ENCODE peak calls at places on chromosomes 11 and 22, in six cellular contexts. R is prostate gland, D is heart left ventricle, E is cardiac muscle cell, N is DND-41, Y is colonic mucosa. J is an unnamed sample.

GRCh38 chr11:130474637-130475400 is 26.4 kb downstream of the ADAMTS15 start:
- DNase-seq in R (no peak), D (no peak), E (no peak), N (no peak), Y (no peak), J (no peak)

GRCh38 chr11:31764766-31765165 is 46.4 kb downstream of the PAX6 start:
- DNase-seq in R (no peak), D (no peak), E (no peak), N (no peak), Y (no peak), J (no peak)

GRCh38 chr11:107999759-108000455 is 8.8 kb upstream of the CUL5 start:
- DNase-seq in R (no peak), D (no peak), E (peak), N (peak), Y (no peak), J (no peak)

GRCh38 chr22:43483266-43483665 is 71.5 kb downstream of the MPPED1 start:
- DNase-seq in R (no peak), D (no peak), E (no peak), N (no peak), Y (no peak), J (no peak)

GRCh38 chr11:19719960-19720359 is 7.3 kb downstream of the NAV2 start:
- DNase-seq in R (no peak), D (no peak), E (no peak), N (no peak), Y (no peak), J (no peak)

GRCh38 chr11:88158081-88158480 is 17.2 kb downstream of the RAB38 start:
- DNase-seq in R (no peak), D (no peak), E (no peak), N (no peak), Y (no peak), J (no peak)

GRCh38 chr11:121253951-121254350 is 38.6 kb upstream of the SC5D start:
- DNase-seq in R (no peak), D (no peak), E (no peak), N (no peak), Y (no peak), J (no peak)

GRCh38 chr11:120399312-120399711 is 63.1 kb downstream of the ARHGEF12 start:
- DNase-seq in R (no peak), D (no peak), E (no peak), N (no peak), Y (no peak), J (no peak)

GRCh38 chr22:48500481-48501230 is 1327.0 kb downstream of the BRD1 start:
- DNase-seq in R (no peak), D (no peak), E (no peak), N (no peak), Y (no peak), J (no peak)

GRCh38 chr11:126268361-126268707 is 361 bp downstream of the SRPRA start:
- DNase-seq in R (no peak), D (no peak), E (no peak), N (no peak), Y (no peak), J (no peak)

GRCh38 chr22:36541831-36542391 is 12.9 kb upstream of the EIF3D start:
- DNase-seq in R (peak), D (no peak), E (no peak), N (no peak), Y (no peak), J (no peak)

GRCh38 chr11:35746356-35747153 is 84.0 kb downstream of the TRIM44 start:
- DNase-seq in R (no peak), D (no peak), E (no peak), N (no peak), Y (no peak), J (no peak)

GRCh38 chr22:49483281-49483905 is 344.3 kb downstream of the BRD1 start:
- DNase-seq in R (no peak), D (no peak), E (no peak), N (no peak), Y (no peak), J (no peak)

GRCh38 chr11:67691149-67691548 is 16.7 kb upstream of the ALDH3B2 start:
- DNase-seq in R (no peak), D (no peak), E (peak), N (no peak), Y (no peak), J (no peak)

GRCh38 chr11:14308114-14308896 is 50.7 kb downstream of the RRAS2 start:
- DNase-seq in R (no peak), D (no peak), E (peak), N (no peak), Y (no peak), J (peak)

GRCh38 chr11:59247535-59248227 is 35.0 kb upstream of the MPEG1 start:
- DNase-seq in R (no peak), D (peak), E (no peak), N (no peak), Y (no peak), J (peak)

GRCh38 chr11:28049338-28050216 is 58.4 kb downstream of the KIF18A start:
- DNase-seq in R (no peak), D (no peak), E (no peak), N (no peak), Y (no peak), J (no peak)

GRCh38 chr22:46356496-46357185 is 21.1 kb downstream of the TRMU start:
- DNase-seq in R (no peak), D (no peak), E (no peak), N (no peak), Y (no peak), J (no peak)

GRCh38 chr22:22593964-22594656 is 35.0 kb upstream of the PRAME start:
- DNase-seq in R (no peak), D (peak), E (no peak), N (peak), Y (peak), J (peak)

GRCh38 chr22:46025973-46026906 is 49.3 kb upstream of the WNT7B start:
- DNase-seq in R (no peak), D (no peak), E (no peak), N (no peak), Y (no peak), J (no peak)

GRCh38 chr22:45968751-45969413 is 8.1 kb downstream of the WNT7B start:
- DNase-seq in R (no peak), D (no peak), E (no peak), N (no peak), Y (no peak), J (no peak)

GRCh38 chr22:31970490-31971444 is 26.4 kb downstream of the YWHAH start:
- DNase-seq in R (peak), D (peak), E (peak), N (peak), Y (peak), J (peak)

GRCh38 chr22:43101306-43101705 is 9.2 kb upstream of the BIK start:
- DNase-seq in R (no peak), D (peak), E (peak), N (no peak), Y (no peak), J (no peak)

GRCh38 chr11:29449280-29450074 is 567.4 kb downstream of the KCNA4 start:
- DNase-seq in R (no peak), D (no peak), E (peak), N (no peak), Y (no peak), J (no peak)

GRCh38 chr11:105899776-105900175 is 122.3 kb downstream of the MSANTD4 start:
- DNase-seq in R (no peak), D (no peak), E (no peak), N (no peak), Y (no peak), J (no peak)

GRCh38 chr22:30286331-30286730 is 3.0 kb downstream of the CASTOR1 start:
- DNase-seq in R (no peak), D (no peak), E (no peak), N (no peak), Y (no peak), J (no peak)

GRCh38 chr11:108906826-108907225 is 242.0 kb downstream of the DDX10 start:
- DNase-seq in R (no peak), D (no peak), E (no peak), N (no peak), Y (no peak), J (no peak)

GRCh38 chr11:62678770-62679696 is at the start of gene UBXN1:
- DNase-seq in R (peak), D (peak), E (peak), N (peak), Y (peak), J (peak)

GRCh38 chr11:292211-293121 is 3.5 kb downstream of the PGGHG start:
- DNase-seq in R (no peak), D (no peak), E (no peak), N (no peak), Y (no peak), J (peak)

GRCh38 chr11:1568451-1568911 is 3.6 kb downstream of the DUSP8 start:
- DNase-seq in R (no peak), D (peak), E (no peak), N (peak), Y (peak), J (peak)

GRCh38 chr22:17779286-17780115 is 5.2 kb upstream of the BID start:
- DNase-seq in R (no peak), D (no peak), E (no peak), N (no peak), Y (no peak), J (no peak)

GRCh38 chr22:24446291-24446611 is 18.9 kb downstream of the ADORA2A start:
- DNase-seq in R (no peak), D (no peak), E (no peak), N (no peak), Y (no peak), J (no peak)

GRCh38 chr11:96063053-96063452 is 139.1 kb upstream of the MTMR2 start:
- DNase-seq in R (no peak), D (no peak), E (no peak), N (no peak), Y (no peak), J (no peak)

GRCh38 chr11:96065379-96065778 is 141.5 kb upstream of the MTMR2 start:
- DNase-seq in R (no peak), D (no peak), E (no peak), N (no peak), Y (no peak), J (no peak)

GRCh38 chr11:96063886-96064285 is 140.0 kb upstream of the MTMR2 start:
- DNase-seq in R (no peak), D (no peak), E (no peak), N (no peak), Y (no peak), J (no peak)

GRCh38 chr11:96070453-96070852 is 146.5 kb upstream of the MTMR2 start:
- DNase-seq in R (no peak), D (no peak), E (no peak), N (no peak), Y (no peak), J (no peak)

DNA sequence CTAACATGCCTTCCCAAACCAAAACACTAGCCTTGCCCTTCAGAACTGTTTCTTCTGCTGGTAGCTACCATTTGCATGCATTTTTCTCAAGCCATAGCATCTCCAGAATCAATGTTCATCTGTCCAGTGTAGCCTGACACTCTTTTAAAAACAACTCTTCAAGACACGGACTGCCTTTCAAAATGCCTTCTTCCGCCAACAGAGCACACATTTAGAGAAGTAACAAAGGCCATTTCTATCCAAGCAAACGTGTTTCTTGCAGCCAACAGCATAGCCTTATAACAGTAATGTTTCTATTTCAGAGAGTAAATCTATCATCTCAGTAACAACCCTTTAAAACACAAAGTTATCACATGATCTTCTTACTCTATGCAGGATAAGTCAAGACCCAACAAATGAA is 143.3 kb upstream of the MTMR2 start:
- DNase-seq in R (no peak), D (no peak), E (no peak), N (no peak), Y (no peak), J (no peak)
- H3K27ac ChIP-seq in R (no peak), D (no peak), E (no peak), N (no peak), Y (no peak), J (no peak)

DNA sequence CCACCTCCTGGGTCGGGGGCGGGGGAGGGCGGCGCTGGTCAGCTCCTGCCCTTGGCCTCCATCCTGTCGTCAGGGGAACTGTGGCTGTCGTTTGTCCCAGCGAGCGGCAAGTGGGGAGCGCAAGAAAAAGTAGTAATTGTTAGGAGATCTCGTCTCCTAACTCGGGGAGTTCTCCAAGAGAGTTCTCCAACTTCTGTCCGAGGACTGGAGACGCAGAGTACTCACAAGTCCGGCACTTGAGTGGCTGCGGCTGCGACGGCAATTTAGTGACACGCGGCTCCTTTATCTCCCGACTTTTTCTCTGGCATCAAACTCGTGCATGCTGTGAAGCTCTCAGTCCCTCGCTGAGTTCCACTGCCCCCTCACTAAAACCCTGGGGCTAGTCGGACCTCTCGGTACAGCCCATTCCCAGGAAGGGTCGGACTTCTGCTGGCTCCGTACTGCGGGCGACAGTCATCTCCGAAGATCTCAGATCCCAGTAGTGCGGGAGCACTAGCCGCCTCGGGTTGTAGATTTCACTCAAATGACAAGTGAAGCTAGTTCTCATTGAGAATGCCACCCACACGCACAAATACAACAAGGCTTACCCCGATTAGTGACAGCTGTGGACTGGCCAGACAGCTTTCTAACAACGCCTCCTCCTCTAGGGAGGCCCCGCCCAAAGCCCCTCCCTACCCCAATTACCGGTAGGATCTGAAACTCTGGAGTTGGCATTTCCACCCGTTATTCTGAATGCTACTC is at the start of gene PGR:
- DNase-seq in R (peak), D (peak), E (peak), N (no peak), Y (peak), J (no peak)
- H3K4me3 ChIP-seq in R (peak), D (peak), E (peak), N (no peak), Y (peak), J (no peak)

GRCh38 chr11:70542811-70543210 is 144.5 kb downstream of the CTTN start:
- DNase-seq in R (no peak), D (no peak), E (no peak), N (no peak), Y (no peak), J (no peak)
- H3K27ac ChIP-seq in R (no peak), D (no peak), E (no peak), N (no peak), Y (no peak), J (no peak)

DNA sequence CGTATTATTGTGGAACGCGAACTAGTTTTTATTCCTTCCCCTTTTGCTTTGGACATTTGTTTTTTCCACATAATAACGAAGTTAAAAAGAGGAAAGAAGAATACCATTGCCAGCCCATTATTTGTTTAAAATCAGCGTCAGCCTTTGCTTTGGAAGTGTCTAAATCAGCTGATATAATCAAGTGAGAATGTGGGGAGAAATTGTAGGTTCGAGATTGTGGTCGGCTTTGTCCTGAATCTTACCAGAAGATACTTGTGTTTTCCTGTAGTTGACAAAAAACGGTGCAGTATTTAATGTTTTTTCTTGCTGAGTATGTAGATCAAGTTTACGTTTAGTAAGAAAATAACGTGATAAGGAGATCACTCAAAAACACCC is 935 bp downstream of the ZNF143 start:
- DNase-seq in R (no peak), D (no peak), E (no peak), N (no peak), Y (no peak), J (no peak)
- H3K4me3 ChIP-seq in R (peak), D (peak), E (peak), N (peak), Y (peak), J (peak)

DNA sequence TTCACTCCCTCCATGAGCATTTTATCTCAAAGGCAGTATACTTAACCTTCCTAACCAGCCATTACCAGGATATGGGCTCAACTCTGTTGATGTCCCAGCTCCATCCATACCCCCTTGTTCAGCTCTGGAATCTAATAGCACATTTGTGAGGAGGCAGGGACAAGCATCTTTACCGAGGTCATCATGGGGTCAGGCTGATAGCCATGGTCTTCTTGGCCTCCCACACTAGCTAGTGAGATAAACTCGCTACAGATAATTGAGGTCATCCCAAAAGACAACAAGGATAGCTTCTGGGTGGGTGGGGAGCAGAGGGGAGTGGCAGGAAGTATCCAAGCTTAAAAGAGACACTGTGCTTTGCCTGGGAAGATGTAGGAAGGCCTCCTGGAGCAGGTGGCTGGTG is 141.6 kb upstream of the RASSF10 start:
- DNase-seq in R (no peak), D (no peak), E (no peak), N (no peak), Y (no peak), J (no peak)
- H3K27ac ChIP-seq in R (no peak), D (no peak), E (peak), N (no peak), Y (no peak), J (no peak)